ENCODE peak calls at places on chromosomes 2 and 18, in six cellular contexts. M, J, E, T, K and I are unnamed samples.

GRCh38 chr2:29837925-29838324 is 83.5 kb downstream of the ALK start:
- DNase-seq in M (no peak), J (no peak), E (no peak), T (no peak), K (no peak), I (no peak)

GRCh38 chr2:68931799-68932198 is 20.9 kb downstream of the GKN2 start:
- DNase-seq in M (no peak), T (no peak), E (no peak), K (no peak), J (no peak), I (no peak)

GRCh38 chr2:158926478-158926948 is 41.9 kb upstream of the TANC1 start:
- DNase-seq in E (no peak), T (no peak), J (no peak), K (no peak), M (no peak), I (no peak)

GRCh38 chr2:220293966-220294365 is 666.5 kb downstream of the SLC4A3 start:
- DNase-seq in J (no peak), K (no peak), E (no peak), T (no peak), M (no peak), I (no peak)

GRCh38 chr2:120224735-120225548 is 1.7 kb upstream of the TMEM185B start:
- DNase-seq in J (no peak), T (no peak), E (no peak), K (no peak), M (peak), I (no peak)

GRCh38 chr2:148906136-148906535 is 31.1 kb downstream of the KIF5C start:
- DNase-seq in T (no peak), M (no peak), J (no peak), K (no peak), E (no peak), I (no peak)

GRCh38 chr18:36889316-36889715 is 60.4 kb downstream of the KIAA1328 start:
- DNase-seq in E (no peak), M (no peak), K (no peak), J (no peak), T (no peak), I (no peak)

GRCh38 chr2:76749858-76750257 is 772.3 kb downstream of the LRRTM4 start:
- DNase-seq in E (no peak), T (no peak), J (no peak), K (no peak), M (no peak), I (no peak)

GRCh38 chr2:186554450-186554849 is 35.4 kb upstream of the ITGAV start:
- DNase-seq in K (no peak), T (no peak), M (no peak), J (no peak), E (no peak), I (no peak)

GRCh38 chr2:215454519-215454918 is 18.7 kb upstream of the FN1 start:
- DNase-seq in E (no peak), J (peak), T (no peak), K (no peak), M (no peak), I (no peak)

GRCh38 chr2:240935101-240935876 is 29.2 kb downstream of the CROCC2 start:
- DNase-seq in M (peak), T (peak), K (no peak), J (no peak), E (no peak), I (peak)

GRCh38 chr18:58129019-58129374 is 85.0 kb downstream of the NEDD4L start:
- DNase-seq in T (no peak), M (no peak), E (no peak), K (no peak), J (no peak), I (no peak)

GRCh38 chr2:42072349-42073118 is 24.7 kb downstream of the PKDCC start:
- DNase-seq in J (no peak), T (peak), E (no peak), M (peak), K (peak), I (no peak)

GRCh38 chr2:21772624-21773023 is 648.9 kb downstream of the TDRD15 start:
- DNase-seq in E (no peak), J (no peak), M (no peak), T (no peak), K (no peak), I (no peak)

GRCh38 chr2:10385933-10386773 is 62.0 kb downstream of the ODC1 start:
- DNase-seq in J (peak), K (no peak), T (no peak), E (no peak), M (no peak), I (no peak)
- H3K27ac ChIP-seq in J (peak), K (no peak), T (no peak), E (no peak), M (no peak), I (no peak)

GRCh38 chr18:63098014-63098981 is 221.3 kb downstream of the BCL2 start:
- DNase-seq in M (no peak), J (no peak), T (no peak), K (no peak), E (no peak), I (no peak)

GRCh38 chr18:63101811-63102210 is 217.8 kb downstream of the BCL2 start:
- DNase-seq in K (no peak), J (no peak), M (no peak), T (no peak), E (no peak), I (no peak)

GRCh38 chr18:63100626-63100900 is 219.0 kb downstream of the BCL2 start:
- DNase-seq in K (no peak), T (no peak), J (no peak), E (no peak), M (no peak), I (no peak)

GRCh38 chr18:63099026-63099840 is 220.3 kb downstream of the BCL2 start:
- DNase-seq in K (no peak), M (no peak), J (no peak), E (no peak), T (no peak), I (no peak)

DNA sequence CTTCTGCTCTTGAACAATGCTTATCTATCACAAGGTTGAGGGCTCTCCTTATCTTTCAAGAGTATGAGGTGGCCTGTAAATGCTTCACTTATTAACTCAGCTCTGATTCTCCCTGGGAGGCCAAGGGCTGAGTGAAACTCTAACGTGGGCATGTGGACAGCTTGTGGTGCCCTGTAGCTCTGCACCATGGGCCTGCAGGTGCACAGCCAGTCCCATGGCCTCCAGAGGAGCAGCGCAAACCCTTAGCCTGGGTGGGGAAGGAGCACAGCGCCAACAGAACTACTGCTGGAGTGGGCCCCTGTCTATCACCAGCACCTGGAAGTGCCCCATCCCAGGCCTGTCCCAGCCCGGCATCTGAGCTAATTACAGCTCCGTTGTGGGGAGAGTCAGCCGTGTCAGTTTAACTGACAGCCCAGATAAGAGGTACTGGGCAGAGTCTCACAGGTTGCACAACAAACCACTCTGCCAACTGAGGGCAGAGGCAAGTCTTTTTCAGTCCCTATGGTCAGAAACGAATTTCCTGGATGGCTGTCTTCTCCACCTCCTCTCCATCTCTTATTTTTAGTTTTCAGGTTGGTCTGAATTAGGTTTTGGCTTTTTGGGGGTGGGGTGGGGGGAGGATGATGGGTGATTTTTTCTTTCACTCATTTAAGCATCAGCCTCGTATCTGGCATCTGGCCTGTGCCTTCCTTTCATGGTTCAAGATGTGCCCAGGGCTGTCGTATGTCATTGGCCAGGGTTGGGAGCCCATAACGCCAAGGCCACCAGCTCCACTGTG is 219.5 kb downstream of the BCL2 start:
- DNase-seq in J (no peak), T (peak), M (no peak), K (peak), E (peak), I (peak)
- TF ChIP-seq POLR2A in J (no peak), T (no peak), M (no peak), K (no peak), E (no peak), I (no peak)

GRCh38 chr2:48341556-48342133 is 188.3 kb upstream of the STON1 start:
- DNase-seq in J (no peak), M (no peak), E (no peak), K (no peak), T (no peak), I (no peak)
- H3K27ac ChIP-seq in J (peak), M (no peak), E (no peak), K (peak), T (peak), I (peak)

GRCh38 chr2:233225230-233226068 is 26.0 kb upstream of the ATG16L1 start:
- DNase-seq in E (no peak), M (no peak), T (no peak), K (no peak), J (no peak), I (no peak)
- TF ChIP-seq POLR2A in E (no peak), M (no peak), T (no peak), K (no peak), J (no peak), I (no peak)

GRCh38 chr2:189181706-189182105 is 2.1 kb upstream of the COL5A2 start:
- DNase-seq in K (no peak), M (no peak), T (no peak), J (no peak), E (no peak), I (no peak)

GRCh38 chr2:189177441-189177840 is 2.1 kb downstream of the COL5A2 start:
- DNase-seq in E (no peak), K (no peak), T (no peak), J (no peak), M (no peak), I (no peak)

GRCh38 chr2:189179607-189179979 is at the start of gene COL5A2:
- DNase-seq in E (no peak), J (peak), M (no peak), K (peak), T (peak), I (peak)

GRCh38 chr2:189178007-189178406 is 1.6 kb downstream of the COL5A2 start:
- DNase-seq in M (no peak), J (peak), K (no peak), E (no peak), T (no peak), I (no peak)

DNA sequence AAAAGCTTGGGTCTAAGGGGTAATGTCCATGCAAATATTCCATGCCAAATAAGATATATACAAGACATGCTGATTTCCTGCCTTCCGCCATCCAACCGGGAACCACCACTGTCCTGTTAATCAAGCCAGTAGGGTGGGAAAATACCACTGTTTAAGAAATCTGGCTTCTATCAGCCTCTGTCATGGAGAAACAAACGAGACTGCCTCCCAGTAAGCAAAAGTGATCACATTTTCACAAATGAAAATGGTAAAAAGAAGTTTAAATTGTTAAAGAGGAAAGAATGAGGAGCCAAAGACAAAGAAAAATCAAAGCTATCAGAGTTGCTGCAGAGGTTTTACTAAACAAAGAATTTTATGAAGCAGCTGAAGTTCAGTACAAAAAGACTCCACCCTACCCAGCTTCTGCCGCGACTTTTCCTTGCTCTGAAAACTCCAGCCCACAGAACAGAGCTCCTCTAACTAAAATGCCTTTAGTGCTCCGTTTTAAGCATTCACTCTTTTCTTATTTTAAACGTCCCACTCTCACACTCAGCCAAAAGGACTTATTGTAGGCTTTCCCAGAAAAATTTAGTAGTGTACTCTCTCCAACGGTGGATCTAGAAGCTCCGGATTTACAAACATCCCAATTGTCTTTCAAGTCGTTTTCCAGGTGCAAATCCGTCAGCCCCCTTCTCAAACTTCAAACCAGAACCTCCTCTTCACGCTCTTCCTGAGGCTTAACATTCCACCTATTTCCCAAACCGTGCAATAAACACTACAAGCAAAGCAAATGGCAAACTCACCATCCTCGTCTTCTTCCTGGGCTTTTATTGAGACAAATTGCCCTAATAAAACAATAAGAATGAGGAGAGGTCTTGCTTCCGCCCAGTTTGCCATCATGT is 595 bp downstream of the COL5A2 start:
- DNase-seq in K (no peak), T (no peak), E (peak), M (no peak), J (peak), I (no peak)
- H3K27ac ChIP-seq in K (peak), T (peak), E (peak), M (peak), J (peak), I (peak)